ENCODE peak calls at places on chromosomes 3 and 15, in ten cellular contexts. A is left ventricle myocardium inferior; S is uterus; J is stomach; F is left lung; U is IMR-90; B is astrocyte; P is breast epithelium; G is CD8-positive, alpha-beta T cell; X is lower lobe of right lung. Y is an unnamed sample. For H3K36me3, the result is how much of the 10 kb centered on the place peaks cover.

GRCh38 chr3:160577551-160578195 is 12.3 kb upstream of the KPNA4 start:
- DNase-seq in A (no peak), S (no peak), J (no peak), F (no peak), U (peak), B (peak), P (no peak), G (no peak), X (no peak), Y (no peak)

GRCh38 chr15:92385096-92385495 is 8.6 kb upstream of the ST8SIA2 start:
- DNase-seq in A (no peak), S (no peak), J (no peak), F (no peak), U (peak), B (peak), P (no peak), G (no peak), X (no peak), Y (no peak)

GRCh38 chr3:115270849-115271248 is 123.8 kb upstream of the ZBTB20 start:
- DNase-seq in A (no peak), S (no peak), J (no peak), F (no peak), U (no peak), B (no peak), P (no peak), G (no peak), X (no peak), Y (no peak)

GRCh38 chr3:64291345-64291744 is 66.1 kb upstream of the PRICKLE2 start:
- DNase-seq in A (no peak), S (peak), J (no peak), F (no peak), U (peak), B (peak), P (no peak), G (no peak), X (no peak), Y (peak)

GRCh38 chr15:61201322-61201721 is 27.8 kb downstream of the RORA start:
- DNase-seq in A (no peak), S (no peak), J (no peak), F (no peak), U (no peak), B (no peak), P (no peak), G (no peak), X (no peak), Y (no peak)

GRCh38 chr3:141477224-141477623 is 9.6 kb upstream of the RASA2 start:
- DNase-seq in A (no peak), S (no peak), J (peak), F (peak), U (peak), B (peak), P (no peak), G (no peak), X (no peak), Y (no peak)

GRCh38 chr3:177961784-177962183 is 574.5 kb upstream of the KCNMB2 start:
- DNase-seq in A (no peak), S (no peak), J (no peak), F (no peak), U (no peak), B (no peak), P (no peak), G (no peak), X (no peak), Y (no peak)

GRCh38 chr3:158097571-158098553 is 8.4 kb downstream of the SHOX2 start:
- DNase-seq in A (no peak), S (no peak), J (peak), F (peak), U (peak), B (no peak), P (peak), G (peak), X (peak), Y (peak)

GRCh38 chr15:85730001-85730820 is 64.5 kb downstream of the KLHL25 start:
- DNase-seq in A (no peak), S (no peak), J (no peak), F (no peak), U (peak), B (peak), P (no peak), G (no peak), X (no peak), Y (no peak)

GRCh38 chr15:75923756-75924155 is 20.1 kb downstream of the FBXO22 start:
- DNase-seq in A (no peak), S (no peak), J (no peak), F (no peak), U (no peak), B (no peak), P (no peak), G (no peak), X (no peak), Y (no peak)

GRCh38 chr3:19899264-19899663 is 34.8 kb downstream of the EFHB start:
- DNase-seq in A (no peak), S (no peak), J (no peak), F (no peak), U (no peak), B (no peak), P (no peak), G (no peak), X (no peak), Y (no peak)

GRCh38 chr3:101169516-101169915 is 150.9 kb downstream of the IMPG2 start:
- DNase-seq in A (no peak), S (no peak), J (no peak), F (no peak), U (no peak), B (no peak), P (no peak), G (no peak), X (no peak), Y (no peak)

GRCh38 chr15:40241305-40242215 is 2.7 kb downstream of the PAK6 start:
- DNase-seq in A (no peak), S (no peak), J (peak), F (peak), U (no peak), B (no peak), P (no peak), G (no peak), X (no peak), Y (no peak)

GRCh38 chr3:2810723-2811122 is 299.5 kb downstream of the IL5RA start:
- DNase-seq in A (no peak), S (no peak), J (no peak), F (no peak), U (no peak), B (no peak), P (no peak), G (no peak), X (no peak), Y (no peak)

GRCh38 chr3:48715179-48715800 is 1.7 kb downstream of the IP6K2 start:
- DNase-seq in A (no peak), S (no peak), J (no peak), F (no peak), U (peak), B (peak), P (no peak), G (no peak), X (no peak), Y (no peak)

GRCh38 chr3:41888368-41889076 is 73.4 kb downstream of the ULK4 start:
- DNase-seq in A (no peak), S (no peak), J (no peak), F (no peak), U (no peak), B (no peak), P (no peak), G (no peak), X (no peak), Y (no peak)

GRCh38 chr3:78285032-78285728 is 1245.3 kb downstream of the ROBO2 start:
- DNase-seq in A (no peak), S (no peak), J (no peak), F (no peak), U (no peak), B (no peak), P (no peak), G (no peak), X (no peak), Y (no peak)

GRCh38 chr3:42682301-42683070 is 2.9 kb upstream of the KLHL40 start:
- DNase-seq in A (no peak), S (no peak), J (no peak), F (peak), U (no peak), B (no peak), P (no peak), G (no peak), X (peak), Y (peak)

GRCh38 chr15:43702174-43702573 is 8.5 kb downstream of the CKMT1A start:
- DNase-seq in A (no peak), S (no peak), J (no peak), F (no peak), U (no peak), B (no peak), P (no peak), G (no peak), X (no peak), Y (no peak)

GRCh38 chr15:29589975-29590374 is 232.3 kb downstream of the TJP1 start:
- DNase-seq in A (no peak), S (no peak), J (no peak), F (no peak), U (no peak), B (no peak), P (no peak), G (no peak), X (no peak), Y (no peak)
- H3K4me3 ChIP-seq in A (no peak), S (no peak), J (no peak), F (no peak), U (no peak), B (no peak), P (no peak), G (no peak), X (no peak), Y (no peak)

GRCh38 chr15:55108448-55108847 is 88.3 kb downstream of the RSL24D1 start:
- DNase-seq in A (no peak), S (no peak), J (no peak), F (no peak), U (no peak), B (no peak), P (no peak), G (no peak), X (no peak), Y (no peak)

GRCh38 chr15:55110446-55110845 is 86.3 kb downstream of the RSL24D1 start:
- DNase-seq in A (no peak), S (no peak), J (no peak), F (no peak), U (no peak), B (no peak), P (no peak), G (no peak), X (no peak), Y (no peak)

GRCh38 chr15:55106155-55106554 is 90.6 kb downstream of the RSL24D1 start:
- DNase-seq in A (no peak), S (no peak), J (no peak), F (no peak), U (no peak), B (no peak), P (no peak), G (no peak), X (no peak), Y (no peak)

GRCh38 chr15:55108858-55109518 is 87.8 kb downstream of the RSL24D1 start:
- DNase-seq in A (peak), S (no peak), J (peak), F (peak), U (peak), B (no peak), P (peak), G (peak), X (peak), Y (peak)
- H3K36me3 ChIP-seq in A (under half), S (under half), J (under half), F (under half), U (under half), B (under half), P (under half), G (under half), X (under half), Y (under half)

DNA sequence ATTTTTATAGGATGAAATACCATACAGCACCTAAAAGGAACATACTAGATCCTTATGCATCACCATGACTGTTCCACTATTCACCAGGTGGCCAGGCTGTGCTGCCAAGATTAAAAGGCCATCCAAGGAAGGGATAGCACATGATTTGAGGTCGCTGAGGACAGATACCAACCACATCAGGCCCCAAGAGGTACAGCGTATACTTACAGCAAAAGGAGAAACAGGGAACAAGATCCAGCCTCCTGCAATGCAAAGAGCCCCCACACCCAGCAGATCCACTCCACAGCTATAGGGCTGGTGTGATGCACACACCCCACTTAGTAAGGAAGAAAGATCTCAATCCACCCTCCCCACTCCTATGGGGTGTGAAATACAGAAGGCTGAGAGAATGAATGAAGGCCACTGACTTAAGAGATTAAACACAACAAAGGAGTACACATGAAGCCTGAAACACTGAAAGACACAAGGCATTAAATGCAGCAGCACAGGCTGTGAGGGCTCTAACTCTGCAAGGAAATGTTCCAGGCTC is 32.0 kb upstream of the ZNF445 start:
- DNase-seq in A (no peak), S (no peak), J (no peak), F (no peak), U (no peak), B (no peak), P (no peak), G (no peak), X (no peak), Y (no peak)
- H3K27ac ChIP-seq in A (peak), S (no peak), J (peak), F (peak), U (no peak), B (no peak), P (no peak), G (no peak), X (peak), Y (peak)

GRCh38 chr3:69244036-69244435 is 121.6 kb upstream of the LMOD3 start:
- DNase-seq in A (no peak), S (no peak), J (no peak), F (no peak), U (no peak), B (no peak), P (no peak), G (no peak), X (no peak), Y (no peak)

GRCh38 chr3:69241769-69242168 is 119.4 kb upstream of the LMOD3 start:
- DNase-seq in A (no peak), S (no peak), J (no peak), F (no peak), U (no peak), B (no peak), P (no peak), G (no peak), X (no peak), Y (no peak)

GRCh38 chr3:69236808-69237707 is 114.7 kb upstream of the LMOD3 start:
- DNase-seq in A (no peak), S (no peak), J (no peak), F (no peak), U (no peak), B (no peak), P (no peak), G (no peak), X (no peak), Y (no peak)

GRCh38 chr3:69239063-69239462 is 116.7 kb upstream of the LMOD3 start:
- DNase-seq in A (no peak), S (no peak), J (no peak), F (no peak), U (no peak), B (no peak), P (no peak), G (no peak), X (no peak), Y (no peak)

DNA sequence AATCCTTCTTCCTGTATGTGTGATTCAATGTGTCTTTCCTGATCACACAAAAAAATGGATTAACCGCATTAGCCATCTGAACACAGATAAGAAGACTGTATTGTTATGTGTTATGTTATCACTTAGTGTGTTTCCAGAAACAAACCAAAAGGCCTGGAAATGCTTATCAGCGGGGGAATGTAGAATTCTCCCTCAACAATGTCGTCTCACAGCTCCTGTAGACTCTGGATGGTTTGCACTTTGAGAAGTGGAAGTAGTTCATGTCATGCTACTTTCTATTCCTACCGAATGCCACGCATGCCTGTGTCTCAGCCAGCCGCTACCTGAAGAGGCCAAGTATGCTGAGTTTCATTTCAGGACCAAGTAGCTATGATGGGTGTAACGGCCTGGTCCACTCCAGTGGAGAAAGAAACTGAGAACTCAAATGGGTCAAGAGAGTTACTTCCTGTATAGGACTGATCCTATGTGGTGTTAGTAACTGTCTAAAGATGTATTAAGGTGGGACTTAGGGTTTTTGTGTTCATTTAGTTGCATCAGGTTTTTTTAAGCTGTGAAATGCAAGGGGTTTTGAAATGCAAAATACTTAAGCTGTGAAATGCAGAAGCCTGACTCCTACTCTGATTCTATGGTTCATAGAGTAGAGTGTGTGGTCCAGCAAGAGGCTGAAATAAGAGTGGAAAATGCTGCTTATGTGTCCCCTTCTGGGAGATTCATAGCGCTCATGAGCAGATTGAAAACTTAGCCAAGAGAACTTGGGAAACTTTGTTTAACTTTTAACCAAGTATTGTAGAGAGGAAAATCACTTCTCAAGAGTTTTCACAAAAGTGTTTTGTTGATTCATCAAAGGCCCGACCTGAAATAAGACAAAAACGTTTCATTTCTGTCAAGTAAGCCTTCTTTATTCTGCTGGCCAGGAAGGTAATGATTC is 118.5 kb upstream of the LMOD3 start:
- DNase-seq in A (no peak), S (no peak), J (peak), F (peak), U (no peak), B (peak), P (no peak), G (no peak), X (peak), Y (no peak)
- H3K4me3 ChIP-seq in A (no peak), S (no peak), J (no peak), F (no peak), U (no peak), B (no peak), P (no peak), G (no peak), X (no peak), Y (no peak)

GRCh38 chr15:22811640-22812039 is 25.2 kb downstream of the NIPA1 start:
- DNase-seq in A (peak), S (no peak), J (peak), F (no peak), U (peak), B (no peak), P (no peak), G (no peak), X (no peak), Y (no peak)
- H3K36me3 ChIP-seq in A (under half), S (under half), J (under half), F (under half), U (under half), B (under half), P (under half), G (under half), X (under half), Y (under half)

GRCh38 chr3:4825572-4826236 is 153.5 kb upstream of the BHLHE40 start:
- DNase-seq in A (peak), S (peak), J (peak), F (peak), U (no peak), B (no peak), P (no peak), G (peak), X (peak), Y (peak)
- H3K27ac ChIP-seq in A (peak), S (peak), J (peak), F (peak), U (no peak), B (peak), P (peak), G (no peak), X (peak), Y (peak)